ENCODE peak calls at places on chromosomes 12 and 14, in eight cellular contexts. M is H4; O is CD4-positive, alpha-beta T cell; A is H9; C is T-helper 2 cell; V is stimulated activated naive CD4-positive, alpha-beta T cell; P is OCI-LY7; B is T-helper 1 cell. K is an unnamed sample.

GRCh38 chr12:68825569-68826217 is 17.7 kb downstream of the MDM2 start:
- DNase-seq in M (no peak), O (no peak), A (no peak), C (no peak), V (no peak), P (no peak), B (no peak), K (no peak)

GRCh38 chr12:2372735-2373134 is 319.9 kb downstream of the CACNA1C start:
- DNase-seq in M (no peak), O (no peak), A (no peak), C (no peak), V (no peak), P (no peak), B (no peak), K (no peak)

GRCh38 chr12:55930771-55931316 is at the start of gene DGKA:
- DNase-seq in M (peak; percentile 52), O (peak; percentile 71), A (peak; percentile 69), C (peak; percentile 72), V (peak; percentile 78), P (peak; percentile 83), B (peak; percentile 44), K (peak; percentile 83)

GRCh38 chr14:87830443-87831096 is 162.4 kb downstream of the GALC start:
- DNase-seq in M (no peak), O (no peak), A (no peak), C (no peak), V (no peak), P (no peak), B (no peak), K (no peak)

GRCh38 chr12:28191690-28192089 is 1.4 kb downstream of the CCDC91 start:
- DNase-seq in M (no peak), O (peak; percentile 21), A (no peak), C (no peak), V (peak; percentile 10), P (no peak), B (peak; percentile 21), K (peak; percentile 55)

GRCh38 chr14:32006267-32007110 is 70.6 kb upstream of the ARHGAP5 start:
- DNase-seq in M (no peak), O (no peak), A (no peak), C (no peak), V (no peak), P (no peak), B (no peak), K (peak; percentile 69)

GRCh38 chr12:19304149-19304780 is 135.0 kb upstream of the AEBP2 start:
- DNase-seq in M (no peak), O (no peak), A (no peak), C (no peak), V (no peak), P (no peak), B (no peak), K (no peak)

GRCh38 chr12:43337571-43338497 is 214.2 kb downstream of the ADAMTS20 start:
- DNase-seq in M (no peak), O (no peak), A (no peak), C (no peak), V (no peak), P (no peak), B (no peak), K (no peak)

GRCh38 chr14:87196436-87196835 is 796.5 kb downstream of the GALC start:
- DNase-seq in M (peak; percentile 6), O (no peak), A (no peak), C (no peak), V (no peak), P (no peak), B (no peak), K (peak; percentile 5)

GRCh38 chr14:91872011-91872476 is 4.7 kb upstream of the TC2N start:
- DNase-seq in M (no peak), O (peak; percentile 62), A (no peak), C (no peak), V (no peak), P (peak; percentile 13), B (no peak), K (peak; percentile 17)

GRCh38 chr12:67623259-67623658 is 25.3 kb upstream of the DYRK2 start:
- DNase-seq in M (no peak), O (no peak), A (no peak), C (no peak), V (no peak), P (no peak), B (no peak), K (no peak)

GRCh38 chr12:69330475-69331473 is 17.4 kb upstream of the LYZ start:
- DNase-seq in M (no peak), O (peak; percentile 54), A (peak; percentile 84), C (peak; percentile 23), V (peak; percentile 83), P (peak; percentile 77), B (peak; percentile 28), K (peak; percentile 24)

GRCh38 chr14:62053188-62053587 is 291.0 kb downstream of the SNAPC1 start:
- DNase-seq in M (no peak), O (no peak), A (no peak), C (no peak), V (no peak), P (no peak), B (no peak), K (no peak)

GRCh38 chr12:1807489-1807888 is 12.9 kb upstream of the LRTM2 start:
- DNase-seq in M (no peak), O (no peak), A (no peak), C (no peak), V (no peak), P (no peak), B (no peak), K (no peak)

GRCh38 chr14:24137529-24138395 is 1.8 kb downstream of the PSME1 start:
- DNase-seq in M (no peak), O (no peak), A (no peak), C (no peak), V (no peak), P (no peak), B (no peak), K (no peak)

GRCh38 chr12:77166711-77167110 is 101.3 kb upstream of the E2F7 start:
- DNase-seq in M (no peak), O (no peak), A (no peak), C (no peak), V (no peak), P (no peak), B (no peak), K (no peak)

GRCh38 chr12:54341343-54341742 is 16.4 kb downstream of the COPZ1 start:
- DNase-seq in M (no peak), O (no peak), A (no peak), C (no peak), V (no peak), P (no peak), B (no peak), K (no peak)

GRCh38 chr14:70907172-70907995 is at the start of gene PCNX1:
- DNase-seq in M (peak; percentile 69), O (peak; percentile 88), A (peak; percentile 91), C (peak; percentile 78), V (peak; percentile 95), P (peak; percentile 94), B (peak; percentile 87), K (peak; percentile 86)

GRCh38 chr12:124525927-124526692 is 41.3 kb downstream of the NCOR2 start:
- DNase-seq in M (no peak), O (no peak), A (no peak), C (no peak), V (no peak), P (no peak), B (no peak), K (no peak)

GRCh38 chr14:100526632-100527031 is 60.6 kb downstream of the BEGAIN start:
- DNase-seq in M (peak; percentile 31), O (no peak), A (no peak), C (no peak), V (no peak), P (no peak), B (no peak), K (no peak)

GRCh38 chr14:94500264-94500663 is 9.0 kb downstream of the SERPINA12 start:
- DNase-seq in M (no peak), O (no peak), A (no peak), C (no peak), V (no peak), P (no peak), B (no peak), K (no peak)

GRCh38 chr12:85865905-85866304 is 8.2 kb upstream of the NTS start:
- DNase-seq in M (no peak), O (no peak), A (no peak), C (no peak), V (no peak), P (no peak), B (no peak), K (peak; percentile 22)

GRCh38 chr12:71392521-71393145 is 47.0 kb upstream of the LGR5 start:
- DNase-seq in M (peak; percentile 76), O (no peak), A (peak; percentile 45), C (no peak), V (peak; percentile 3), P (peak; percentile 63), B (no peak), K (peak; percentile 75)

GRCh38 chr12:113467514-113468364 is 3.9 kb downstream of the LHX5 start:
- DNase-seq in M (no peak), O (no peak), A (peak; percentile 59), C (no peak), V (no peak), P (no peak), B (no peak), K (no peak)

GRCh38 chr12:100974747-100975146 is 180.2 kb downstream of the ANO4 start:
- DNase-seq in M (no peak), O (no peak), A (no peak), C (no peak), V (no peak), P (no peak), B (no peak), K (no peak)